ENCODE peak calls at places on chromosomes 16 and 17, in five cellular contexts. One of them, this sample, is unnamed.

GRCh38 chr16:46558018-46558417 is 63.2 kb downstream of the SHCBP1 start:
- DNase-seq in astrocyte of the spinal cord: no peak
- DNase-seq in hepatic stellate cell: no peak
- DNase-seq in ascending aorta: no peak
- DNase-seq in memory B cell: no peak
- DNase-seq in this sample: no peak

GRCh38 chr17:15262291-15263205 is 2.6 kb downstream of the PMP22 start:
- DNase-seq in astrocyte of the spinal cord: peak; percentile 87
- DNase-seq in hepatic stellate cell: peak; percentile 94
- DNase-seq in ascending aorta: peak; percentile 94
- DNase-seq in memory B cell: no peak
- DNase-seq in this sample: no peak

GRCh38 chr16:20906225-20906870 is 5.8 kb downstream of the LYRM1 start:
- DNase-seq in astrocyte of the spinal cord: peak; percentile 88
- DNase-seq in hepatic stellate cell: peak; percentile 66
- DNase-seq in ascending aorta: peak; percentile 76
- DNase-seq in memory B cell: no peak
- DNase-seq in this sample: peak; percentile 79

GRCh38 chr17:80912451-80912850 is 79.2 kb upstream of the CHMP6 start:
- DNase-seq in astrocyte of the spinal cord: no peak
- DNase-seq in hepatic stellate cell: no peak
- DNase-seq in ascending aorta: no peak
- DNase-seq in memory B cell: no peak
- DNase-seq in this sample: no peak

GRCh38 chr17:30996481-30996880 is 25.6 kb downstream of the RNF135 start:
- DNase-seq in astrocyte of the spinal cord: no peak
- DNase-seq in hepatic stellate cell: no peak
- DNase-seq in ascending aorta: no peak
- DNase-seq in memory B cell: no peak
- DNase-seq in this sample: no peak

GRCh38 chr16:80836846-80837245 is 32.4 kb upstream of the CDYL2 start:
- DNase-seq in astrocyte of the spinal cord: no peak
- DNase-seq in hepatic stellate cell: no peak
- DNase-seq in ascending aorta: no peak
- DNase-seq in memory B cell: no peak
- DNase-seq in this sample: no peak

GRCh38 chr17:18025596-18026407 is 13.2 kb downstream of the ATPAF2 start:
- DNase-seq in astrocyte of the spinal cord: no peak
- DNase-seq in hepatic stellate cell: no peak
- DNase-seq in ascending aorta: no peak
- DNase-seq in memory B cell: no peak
- DNase-seq in this sample: no peak

GRCh38 chr17:78502611-78503148 is 74.5 kb downstream of the DNAH17 start:
- DNase-seq in astrocyte of the spinal cord: no peak
- DNase-seq in hepatic stellate cell: no peak
- DNase-seq in ascending aorta: no peak
- DNase-seq in memory B cell: no peak
- DNase-seq in this sample: no peak

GRCh38 chr17:7530294-7530900 is 18.5 kb upstream of the TNFSF12 start:
- DNase-seq in astrocyte of the spinal cord: no peak
- DNase-seq in hepatic stellate cell: no peak
- DNase-seq in ascending aorta: no peak
- DNase-seq in memory B cell: no peak
- DNase-seq in this sample: no peak

GRCh38 chr16:24525970-24526559 is 13.3 kb upstream of the RBBP6 start:
- DNase-seq in astrocyte of the spinal cord: no peak
- DNase-seq in hepatic stellate cell: no peak
- DNase-seq in ascending aorta: no peak
- DNase-seq in memory B cell: no peak
- DNase-seq in this sample: no peak

GRCh38 chr17:50909765-50910661 is 43.9 kb upstream of the TOB1 start:
- DNase-seq in astrocyte of the spinal cord: no peak
- DNase-seq in hepatic stellate cell: no peak
- DNase-seq in ascending aorta: no peak
- DNase-seq in memory B cell: no peak
- DNase-seq in this sample: no peak

GRCh38 chr17:13631541-13631940 is 29.8 kb upstream of the HS3ST3A1 start:
- DNase-seq in astrocyte of the spinal cord: no peak
- DNase-seq in hepatic stellate cell: no peak
- DNase-seq in ascending aorta: no peak
- DNase-seq in memory B cell: no peak
- DNase-seq in this sample: no peak

GRCh38 chr16:86665319-86665675 is 86.9 kb downstream of the FOXL1 start:
- DNase-seq in astrocyte of the spinal cord: peak; percentile 90
- DNase-seq in hepatic stellate cell: no peak
- DNase-seq in ascending aorta: peak; percentile 63
- DNase-seq in memory B cell: no peak
- DNase-seq in this sample: no peak

GRCh38 chr17:67619555-67619954 is 98.2 kb upstream of the NOL11 start:
- DNase-seq in astrocyte of the spinal cord: no peak
- DNase-seq in hepatic stellate cell: no peak
- DNase-seq in ascending aorta: no peak
- DNase-seq in memory B cell: no peak
- DNase-seq in this sample: no peak

GRCh38 chr16:89657442-89658220 is at the start of the genes CHMP1A and SPATA33:
- DNase-seq in astrocyte of the spinal cord: peak; percentile 85
- DNase-seq in hepatic stellate cell: peak; percentile 96
- DNase-seq in ascending aorta: peak; percentile 92
- DNase-seq in memory B cell: peak; percentile 94
- DNase-seq in this sample: no peak

GRCh38 chr17:34797724-34798123 is 163.5 kb downstream of the CCT6B start:
- DNase-seq in astrocyte of the spinal cord: no peak
- DNase-seq in hepatic stellate cell: peak; percentile 34
- DNase-seq in ascending aorta: no peak
- DNase-seq in memory B cell: no peak
- DNase-seq in this sample: no peak

GRCh38 chr17:75238684-75239191 is 22.7 kb downstream of the GGA3 start:
- DNase-seq in astrocyte of the spinal cord: peak; percentile 55
- DNase-seq in hepatic stellate cell: peak; percentile 86
- DNase-seq in ascending aorta: no peak
- DNase-seq in memory B cell: peak; percentile 49
- DNase-seq in this sample: no peak

GRCh38 chr17:73308017-73308823 is 3.6 kb downstream of the CDC42EP4 start:
- DNase-seq in astrocyte of the spinal cord: peak; percentile 76
- DNase-seq in hepatic stellate cell: peak; percentile 90
- DNase-seq in ascending aorta: peak; percentile 95
- DNase-seq in memory B cell: no peak
- DNase-seq in this sample: no peak

GRCh38 chr16:50692999-50693781 is at the start of gene NOD2:
- DNase-seq in astrocyte of the spinal cord: no peak
- DNase-seq in hepatic stellate cell: peak; percentile 41
- DNase-seq in ascending aorta: no peak
- DNase-seq in memory B cell: no peak
- DNase-seq in this sample: no peak